ENCODE peak calls at places on chromosomes 13 and 19, in nine cellular contexts. One of them, this sample, is unnamed.

GRCh38 chr13:51797664-51798488 is 6.1 kb downstream of the DHRS12 start:
- DNase-seq in iPS DF 6.9: no peak
- DNase-seq in astrocyte of the spinal cord: peak; percentile 69
- DNase-seq in HFF-Myc: no peak
- DNase-seq in heart right ventricle: no peak
- DNase-seq in coronary artery: no peak
- DNase-seq in AG04449: no peak
- DNase-seq in lower leg skin: no peak
- DNase-seq in aorta: no peak
- DNase-seq in this sample: no peak

GRCh38 chr13:104006625-104007061 is 940.4 kb upstream of the SLC10A2 start:
- DNase-seq in iPS DF 6.9: no peak
- DNase-seq in astrocyte of the spinal cord: peak; percentile 48
- DNase-seq in HFF-Myc: no peak
- DNase-seq in heart right ventricle: no peak
- DNase-seq in coronary artery: no peak
- DNase-seq in AG04449: no peak
- DNase-seq in lower leg skin: no peak
- DNase-seq in aorta: no peak
- DNase-seq in this sample: no peak

GRCh38 chr13:97002581-97002980 is 8.3 kb upstream of the OXGR1 start:
- DNase-seq in iPS DF 6.9: no peak
- DNase-seq in astrocyte of the spinal cord: no peak
- DNase-seq in HFF-Myc: no peak
- DNase-seq in heart right ventricle: no peak
- DNase-seq in coronary artery: no peak
- DNase-seq in AG04449: no peak
- DNase-seq in lower leg skin: no peak
- DNase-seq in aorta: no peak
- DNase-seq in this sample: no peak

GRCh38 chr13:30159446-30159839 is 147.9 kb downstream of the KATNAL1 start:
- DNase-seq in iPS DF 6.9: no peak
- DNase-seq in astrocyte of the spinal cord: peak; percentile 91
- DNase-seq in HFF-Myc: peak; percentile 62
- DNase-seq in heart right ventricle: no peak
- DNase-seq in coronary artery: no peak
- DNase-seq in AG04449: peak; percentile 41
- DNase-seq in lower leg skin: no peak
- DNase-seq in aorta: no peak
- DNase-seq in this sample: no peak

GRCh38 chr13:114286808-114287207 is 5.4 kb downstream of the UPF3A start:
- DNase-seq in iPS DF 6.9: no peak
- DNase-seq in astrocyte of the spinal cord: peak; percentile 62
- DNase-seq in HFF-Myc: no peak
- DNase-seq in heart right ventricle: no peak
- DNase-seq in coronary artery: no peak
- DNase-seq in AG04449: peak; percentile 68
- DNase-seq in lower leg skin: no peak
- DNase-seq in aorta: no peak
- DNase-seq in this sample: no peak

GRCh38 chr19:16445238-16446107 is 26.3 kb downstream of the EPS15L1 start:
- DNase-seq in iPS DF 6.9: no peak
- DNase-seq in astrocyte of the spinal cord: peak; percentile 52
- DNase-seq in HFF-Myc: no peak
- DNase-seq in heart right ventricle: no peak
- DNase-seq in coronary artery: no peak
- DNase-seq in AG04449: no peak
- DNase-seq in lower leg skin: no peak
- DNase-seq in aorta: no peak
- DNase-seq in this sample: no peak

GRCh38 chr19:10010247-10010691 is at the start of gene COL5A3:
- DNase-seq in iPS DF 6.9: no peak
- DNase-seq in astrocyte of the spinal cord: no peak
- DNase-seq in HFF-Myc: no peak
- DNase-seq in heart right ventricle: peak; percentile 81
- DNase-seq in coronary artery: no peak
- DNase-seq in AG04449: no peak
- DNase-seq in lower leg skin: peak; percentile 91
- DNase-seq in aorta: peak; percentile 65
- DNase-seq in this sample: no peak

GRCh38 chr19:19820774-19821315 is 705 bp downstream of the ZNF506 start:
- DNase-seq in iPS DF 6.9: no peak
- DNase-seq in astrocyte of the spinal cord: no peak
- DNase-seq in HFF-Myc: no peak
- DNase-seq in heart right ventricle: no peak
- DNase-seq in coronary artery: no peak
- DNase-seq in AG04449: no peak
- DNase-seq in lower leg skin: no peak
- DNase-seq in aorta: no peak
- DNase-seq in this sample: no peak

GRCh38 chr19:15378529-15379082 is 981 bp downstream of the AKAP8 start:
- DNase-seq in iPS DF 6.9: no peak
- DNase-seq in astrocyte of the spinal cord: peak; percentile 38
- DNase-seq in HFF-Myc: no peak
- DNase-seq in heart right ventricle: no peak
- DNase-seq in coronary artery: no peak
- DNase-seq in AG04449: no peak
- DNase-seq in lower leg skin: peak; percentile 90
- DNase-seq in aorta: peak; percentile 61
- DNase-seq in this sample: no peak

GRCh38 chr13:23928985-23929384 is 31.7 kb upstream of the C1QTNF9B start:
- DNase-seq in iPS DF 6.9: no peak
- DNase-seq in astrocyte of the spinal cord: peak; percentile 79
- DNase-seq in HFF-Myc: peak; percentile 49
- DNase-seq in heart right ventricle: no peak
- DNase-seq in coronary artery: no peak
- DNase-seq in AG04449: peak; percentile 59
- DNase-seq in lower leg skin: no peak
- DNase-seq in aorta: no peak
- DNase-seq in this sample: peak; percentile 27

GRCh38 chr13:87661471-87661870 is 9.7 kb upstream of the SLITRK5 start:
- DNase-seq in iPS DF 6.9: no peak
- DNase-seq in astrocyte of the spinal cord: peak; percentile 91
- DNase-seq in HFF-Myc: no peak
- DNase-seq in heart right ventricle: no peak
- DNase-seq in coronary artery: no peak
- DNase-seq in AG04449: no peak
- DNase-seq in lower leg skin: no peak
- DNase-seq in aorta: no peak
- DNase-seq in this sample: no peak

DNA sequence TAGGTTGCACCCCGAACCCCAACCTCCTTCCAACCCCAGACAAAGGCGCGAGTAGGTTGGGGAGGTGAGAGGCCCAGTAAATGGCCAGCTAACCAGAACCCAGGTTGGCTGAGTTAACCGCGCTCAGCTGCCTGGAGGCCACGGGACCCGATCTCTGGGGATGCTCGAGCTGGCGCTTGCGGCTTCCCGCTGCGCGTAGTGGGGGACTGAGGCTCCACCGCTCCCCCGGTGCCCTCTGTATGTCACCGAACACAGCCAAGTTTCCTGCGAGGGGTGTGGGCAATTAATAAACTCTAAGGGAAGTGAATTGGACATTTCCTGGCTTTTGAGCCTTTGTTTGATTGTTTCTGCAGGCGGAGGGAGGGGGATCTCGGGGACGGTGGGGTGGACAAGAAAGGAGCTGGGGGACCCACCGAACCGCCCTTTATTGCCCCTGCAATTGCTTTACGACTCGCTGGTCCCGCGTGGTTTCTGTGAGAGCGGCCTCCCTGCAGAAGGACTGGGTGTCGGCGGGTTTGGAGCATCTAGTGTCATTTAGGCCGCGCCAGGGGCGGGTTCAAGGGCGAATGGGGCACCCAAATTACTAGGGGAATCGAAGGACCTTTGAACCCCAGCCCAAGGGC is 3.5 kb upstream of the ZIC5 start:
- DNase-seq in iPS DF 6.9: no peak
- DNase-seq in astrocyte of the spinal cord: no peak
- DNase-seq in HFF-Myc: no peak
- DNase-seq in heart right ventricle: no peak
- DNase-seq in coronary artery: no peak
- DNase-seq in AG04449: no peak
- DNase-seq in lower leg skin: no peak
- DNase-seq in aorta: no peak
- DNase-seq in this sample: no peak
- H3K4me3 ChIP-seq in iPS DF 6.9: no peak overlapping the region
- H3K4me3 ChIP-seq in astrocyte of the spinal cord: no peak overlapping the region
- H3K4me3 ChIP-seq in HFF-Myc: no peak overlapping the region
- H3K4me3 ChIP-seq in heart right ventricle: no peak overlapping the region
- H3K4me3 ChIP-seq in coronary artery: no peak overlapping the region
- H3K4me3 ChIP-seq in AG04449: no peak overlapping the region
- H3K4me3 ChIP-seq in lower leg skin: no peak overlapping the region
- H3K4me3 ChIP-seq in aorta: no peak overlapping the region
- H3K4me3 ChIP-seq in this sample: no peak overlapping the region

GRCh38 chr19:3408996-3409345 is 42.6 kb downstream of the NFIC start:
- DNase-seq in iPS DF 6.9: no peak
- DNase-seq in astrocyte of the spinal cord: no peak
- DNase-seq in HFF-Myc: no peak
- DNase-seq in heart right ventricle: no peak
- DNase-seq in coronary artery: no peak
- DNase-seq in AG04449: no peak
- DNase-seq in lower leg skin: no peak
- DNase-seq in aorta: no peak
- DNase-seq in this sample: no peak

GRCh38 chr19:3407556-3408516 is 41.5 kb downstream of the NFIC start:
- DNase-seq in iPS DF 6.9: no peak
- DNase-seq in astrocyte of the spinal cord: peak; percentile 51
- DNase-seq in HFF-Myc: no peak
- DNase-seq in heart right ventricle: peak; percentile 57
- DNase-seq in coronary artery: peak; percentile 79
- DNase-seq in AG04449: no peak
- DNase-seq in lower leg skin: no peak
- DNase-seq in aorta: peak; percentile 77
- DNase-seq in this sample: no peak

GRCh38 chr19:3412066-3412465 is 45.7 kb downstream of the NFIC start:
- DNase-seq in iPS DF 6.9: no peak
- DNase-seq in astrocyte of the spinal cord: no peak
- DNase-seq in HFF-Myc: no peak
- DNase-seq in heart right ventricle: no peak
- DNase-seq in coronary artery: no peak
- DNase-seq in AG04449: no peak
- DNase-seq in lower leg skin: no peak
- DNase-seq in aorta: no peak
- DNase-seq in this sample: no peak

GRCh38 chr19:3411636-3412035 is 45.3 kb downstream of the NFIC start:
- DNase-seq in iPS DF 6.9: no peak
- DNase-seq in astrocyte of the spinal cord: no peak
- DNase-seq in HFF-Myc: no peak
- DNase-seq in heart right ventricle: no peak
- DNase-seq in coronary artery: no peak
- DNase-seq in AG04449: no peak
- DNase-seq in lower leg skin: no peak
- DNase-seq in aorta: no peak
- DNase-seq in this sample: no peak

DNA sequence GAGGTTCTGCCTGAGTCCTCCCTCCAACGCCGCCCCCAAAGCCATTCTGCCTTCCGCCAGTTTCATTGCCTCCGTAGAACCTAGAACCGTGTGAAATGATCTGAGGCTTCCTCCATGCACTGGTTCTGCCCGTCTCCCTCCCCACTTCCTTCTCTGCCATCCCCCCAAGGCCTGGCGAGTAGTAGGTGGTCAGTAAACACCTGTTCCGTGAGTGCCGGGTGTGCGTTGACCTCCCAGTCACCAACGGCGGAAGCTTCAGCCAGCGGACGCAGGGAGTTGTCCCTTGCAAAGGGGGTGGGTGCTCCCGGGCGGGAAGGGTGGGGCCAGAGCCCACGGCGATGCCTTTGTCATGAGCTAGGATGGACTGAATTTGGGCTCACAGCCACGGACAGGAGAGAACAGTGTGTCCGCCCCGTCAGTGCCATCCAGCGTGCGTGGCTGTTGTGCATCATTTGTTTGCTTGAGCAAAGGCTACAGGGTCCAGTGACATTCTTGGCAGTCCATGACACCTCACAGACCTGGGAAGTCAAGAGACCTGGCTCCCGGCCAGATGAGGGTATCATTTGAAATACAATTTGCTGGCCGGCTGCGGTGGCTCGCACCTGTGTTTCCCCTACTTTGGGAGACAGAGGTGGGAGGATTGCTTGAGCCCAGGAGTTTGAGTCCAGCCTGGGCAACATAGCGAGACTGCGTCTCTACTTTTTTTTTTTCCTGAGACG is 43.1 kb downstream of the NFIC start:
- DNase-seq in iPS DF 6.9: no peak
- DNase-seq in astrocyte of the spinal cord: no peak
- DNase-seq in HFF-Myc: no peak
- DNase-seq in heart right ventricle: peak; percentile 76
- DNase-seq in coronary artery: no peak
- DNase-seq in AG04449: no peak
- DNase-seq in lower leg skin: peak; percentile 95
- DNase-seq in aorta: no peak
- DNase-seq in this sample: no peak
- H3K4me3 ChIP-seq in iPS DF 6.9: no peak overlapping the region
- H3K4me3 ChIP-seq in astrocyte of the spinal cord: no peak overlapping the region
- H3K4me3 ChIP-seq in HFF-Myc: no peak overlapping the region
- H3K4me3 ChIP-seq in heart right ventricle: peak overlapping the region; percentile 46
- H3K4me3 ChIP-seq in coronary artery: no peak overlapping the region
- H3K4me3 ChIP-seq in AG04449: no peak overlapping the region
- H3K4me3 ChIP-seq in lower leg skin: no peak overlapping the region
- H3K4me3 ChIP-seq in aorta: no peak overlapping the region
- H3K4me3 ChIP-seq in this sample: no peak overlapping the region

GRCh38 chr19:58509731-58510083 is 2.1 kb downstream of the SLC27A5 start:
- DNase-seq in iPS DF 6.9: no peak
- DNase-seq in astrocyte of the spinal cord: no peak
- DNase-seq in HFF-Myc: no peak
- DNase-seq in heart right ventricle: no peak
- DNase-seq in coronary artery: no peak
- DNase-seq in AG04449: no peak
- DNase-seq in lower leg skin: no peak
- DNase-seq in aorta: no peak
- DNase-seq in this sample: no peak
- H3K4me3 ChIP-seq in iPS DF 6.9: no peak overlapping the region
- H3K4me3 ChIP-seq in astrocyte of the spinal cord: no peak overlapping the region
- H3K4me3 ChIP-seq in HFF-Myc: no peak overlapping the region
- H3K4me3 ChIP-seq in heart right ventricle: no peak overlapping the region
- H3K4me3 ChIP-seq in coronary artery: no peak overlapping the region
- H3K4me3 ChIP-seq in AG04449: no peak overlapping the region
- H3K4me3 ChIP-seq in lower leg skin: no peak overlapping the region
- H3K4me3 ChIP-seq in aorta: no peak overlapping the region
- H3K4me3 ChIP-seq in this sample: no peak overlapping the region

DNA sequence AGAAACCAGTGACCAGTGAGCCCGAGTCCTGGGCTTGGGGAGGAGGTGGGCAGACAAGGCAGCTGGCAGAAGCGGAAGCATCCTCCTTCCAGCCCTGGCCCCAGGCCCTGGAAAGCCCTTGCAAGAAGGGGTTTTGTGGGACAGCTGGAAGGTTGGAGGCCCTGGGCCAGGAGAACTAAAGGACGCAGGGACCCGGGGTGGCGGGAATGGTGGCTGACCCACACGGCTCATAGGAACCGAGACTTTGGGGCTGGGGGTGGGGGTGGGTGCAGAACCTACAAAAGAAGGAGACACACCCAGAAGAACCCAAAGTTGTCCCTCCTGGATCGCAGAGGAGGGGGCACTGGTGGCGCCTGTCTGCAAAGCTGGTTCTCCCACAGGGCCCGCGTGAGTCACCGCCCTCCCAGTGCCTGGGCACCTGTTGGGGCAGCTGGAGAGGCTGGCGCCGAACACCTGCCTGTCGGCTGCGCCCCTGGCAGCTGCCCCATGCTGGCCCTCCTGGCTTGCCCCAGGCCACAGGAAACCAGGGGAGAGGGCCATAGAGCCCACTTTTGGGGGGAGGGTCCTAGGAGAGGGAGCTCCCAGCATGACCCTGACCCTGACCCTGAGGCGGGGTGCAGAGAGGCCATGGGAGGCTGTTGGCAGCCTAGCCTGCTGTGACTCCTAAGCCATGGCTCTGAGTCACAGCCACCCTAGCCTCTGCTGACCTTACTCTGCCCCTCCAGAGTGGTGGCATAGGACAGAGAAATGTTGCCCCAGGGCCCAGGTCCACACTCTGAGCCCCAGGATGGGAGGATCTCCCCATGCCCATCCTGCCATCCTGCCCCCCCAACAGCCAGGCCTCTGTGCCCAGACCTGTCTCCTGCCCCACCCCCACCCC is 768 bp downstream of the DMPK start:
- DNase-seq in iPS DF 6.9: no peak
- DNase-seq in astrocyte of the spinal cord: no peak
- DNase-seq in HFF-Myc: no peak
- DNase-seq in heart right ventricle: peak; percentile 44
- DNase-seq in coronary artery: no peak
- DNase-seq in AG04449: no peak
- DNase-seq in lower leg skin: no peak
- DNase-seq in aorta: peak; percentile 65
- DNase-seq in this sample: no peak
- H3K4me3 ChIP-seq in iPS DF 6.9: no peak overlapping the region
- H3K4me3 ChIP-seq in astrocyte of the spinal cord: peak overlapping the region; percentile 30
- H3K4me3 ChIP-seq in HFF-Myc: peak overlapping the region; percentile 25
- H3K4me3 ChIP-seq in heart right ventricle: peak overlapping the region; percentile 68
- H3K4me3 ChIP-seq in coronary artery: peak overlapping the region; percentile 69
- H3K4me3 ChIP-seq in AG04449: peak overlapping the region; percentile 61
- H3K4me3 ChIP-seq in lower leg skin: no peak overlapping the region
- H3K4me3 ChIP-seq in aorta: peak overlapping the region; percentile 76
- H3K4me3 ChIP-seq in this sample: peak overlapping the region; percentile 77